ENCODE peak calls at places on chromosome 2, in seven cellular contexts. One of them, this sample, is unnamed.

GRCh38 chr2:160257015-160257741 is 57.1 kb upstream of the ITGB6 start:
- DNase-seq in GM20000: no peak
- DNase-seq in astrocyte of the cerebellum: no peak
- DNase-seq in iris pigment epithelial cell: no peak
- DNase-seq in T follicular helper cell: no peak
- DNase-seq in fibroblast of lung: no peak
- DNase-seq in GDM1: no peak
- DNase-seq in this sample: no peak

GRCh38 chr2:241730679-241731293 is 3.6 kb upstream of the D2HGDH start:
- DNase-seq in GM20000: no peak
- DNase-seq in astrocyte of the cerebellum: no peak
- DNase-seq in iris pigment epithelial cell: no peak
- DNase-seq in T follicular helper cell: no peak
- DNase-seq in fibroblast of lung: no peak
- DNase-seq in GDM1: peak
- DNase-seq in this sample: no peak

GRCh38 chr2:98985905-98986666 is 50.1 kb upstream of the CRACDL start:
- DNase-seq in GM20000: no peak
- DNase-seq in astrocyte of the cerebellum: no peak
- DNase-seq in iris pigment epithelial cell: no peak
- DNase-seq in T follicular helper cell: no peak
- DNase-seq in fibroblast of lung: no peak
- DNase-seq in GDM1: no peak
- DNase-seq in this sample: no peak

GRCh38 chr2:207126724-207127314 is 38.9 kb downstream of the KLF7 start:
- DNase-seq in GM20000: no peak
- DNase-seq in astrocyte of the cerebellum: no peak
- DNase-seq in iris pigment epithelial cell: peak
- DNase-seq in T follicular helper cell: no peak
- DNase-seq in fibroblast of lung: peak
- DNase-seq in GDM1: no peak
- DNase-seq in this sample: peak

GRCh38 chr2:220228310-220229006 is 601.0 kb downstream of the SLC4A3 start:
- DNase-seq in GM20000: no peak
- DNase-seq in astrocyte of the cerebellum: peak
- DNase-seq in iris pigment epithelial cell: peak
- DNase-seq in T follicular helper cell: no peak
- DNase-seq in fibroblast of lung: peak
- DNase-seq in GDM1: no peak
- DNase-seq in this sample: peak

GRCh38 chr2:221203846-221204245 is 368.3 kb downstream of the EPHA4 start:
- DNase-seq in GM20000: no peak
- DNase-seq in astrocyte of the cerebellum: no peak
- DNase-seq in iris pigment epithelial cell: no peak
- DNase-seq in T follicular helper cell: no peak
- DNase-seq in fibroblast of lung: no peak
- DNase-seq in GDM1: no peak
- DNase-seq in this sample: no peak

GRCh38 chr2:144703852-144704324 is 184.0 kb upstream of the ZEB2 start:
- DNase-seq in GM20000: no peak
- DNase-seq in astrocyte of the cerebellum: peak
- DNase-seq in iris pigment epithelial cell: peak
- DNase-seq in T follicular helper cell: no peak
- DNase-seq in fibroblast of lung: peak
- DNase-seq in GDM1: peak
- DNase-seq in this sample: peak

GRCh38 chr2:28413152-28413895 is 20.7 kb downstream of the FOSL2 start:
- DNase-seq in GM20000: no peak
- DNase-seq in astrocyte of the cerebellum: no peak
- DNase-seq in iris pigment epithelial cell: no peak
- DNase-seq in T follicular helper cell: no peak
- DNase-seq in fibroblast of lung: peak
- DNase-seq in GDM1: no peak
- DNase-seq in this sample: no peak

GRCh38 chr2:16653799-16654198 is 11.8 kb downstream of the CYRIA start:
- DNase-seq in GM20000: peak
- DNase-seq in astrocyte of the cerebellum: no peak
- DNase-seq in iris pigment epithelial cell: no peak
- DNase-seq in T follicular helper cell: no peak
- DNase-seq in fibroblast of lung: no peak
- DNase-seq in GDM1: peak
- DNase-seq in this sample: no peak

GRCh38 chr2:233556756-233557736 is 9.5 kb downstream of the USP40 start:
- DNase-seq in GM20000: no peak
- DNase-seq in astrocyte of the cerebellum: no peak
- DNase-seq in iris pigment epithelial cell: peak
- DNase-seq in T follicular helper cell: no peak
- DNase-seq in fibroblast of lung: peak
- DNase-seq in GDM1: peak
- DNase-seq in this sample: peak

GRCh38 chr2:212919238-212919637 is 232.2 kb downstream of the IKZF2 start:
- DNase-seq in GM20000: no peak
- DNase-seq in astrocyte of the cerebellum: no peak
- DNase-seq in iris pigment epithelial cell: no peak
- DNase-seq in T follicular helper cell: no peak
- DNase-seq in fibroblast of lung: no peak
- DNase-seq in GDM1: no peak
- DNase-seq in this sample: no peak

GRCh38 chr2:8627019-8627691 is 54.7 kb upstream of the ID2 start:
- DNase-seq in GM20000: no peak
- DNase-seq in astrocyte of the cerebellum: no peak
- DNase-seq in iris pigment epithelial cell: no peak
- DNase-seq in T follicular helper cell: no peak
- DNase-seq in fibroblast of lung: peak
- DNase-seq in GDM1: no peak
- DNase-seq in this sample: no peak

GRCh38 chr2:173511942-173512341 is 157.3 kb downstream of the CDCA7 start:
- DNase-seq in GM20000: no peak
- DNase-seq in astrocyte of the cerebellum: no peak
- DNase-seq in iris pigment epithelial cell: peak
- DNase-seq in T follicular helper cell: no peak
- DNase-seq in fibroblast of lung: peak
- DNase-seq in GDM1: no peak
- DNase-seq in this sample: no peak

GRCh38 chr2:127641846-127642510 is 4.0 kb upstream of the GPR17 start:
- DNase-seq in GM20000: no peak
- DNase-seq in astrocyte of the cerebellum: no peak
- DNase-seq in iris pigment epithelial cell: no peak
- DNase-seq in T follicular helper cell: peak
- DNase-seq in fibroblast of lung: no peak
- DNase-seq in GDM1: peak
- DNase-seq in this sample: no peak

GRCh38 chr2:32647180-32647651 is 19.4 kb downstream of the TTC27 start:
- DNase-seq in GM20000: no peak
- DNase-seq in astrocyte of the cerebellum: no peak
- DNase-seq in iris pigment epithelial cell: peak
- DNase-seq in T follicular helper cell: no peak
- DNase-seq in fibroblast of lung: peak
- DNase-seq in GDM1: no peak
- DNase-seq in this sample: peak

GRCh38 chr2:222255090-222255489 is 43.7 kb downstream of the PAX3 start:
- DNase-seq in GM20000: no peak
- DNase-seq in astrocyte of the cerebellum: no peak
- DNase-seq in iris pigment epithelial cell: no peak
- DNase-seq in T follicular helper cell: no peak
- DNase-seq in fibroblast of lung: no peak
- DNase-seq in GDM1: no peak
- DNase-seq in this sample: no peak

GRCh38 chr2:234911271-234911670 is 40.5 kb upstream of the SH3BP4 start:
- DNase-seq in GM20000: no peak
- DNase-seq in astrocyte of the cerebellum: peak
- DNase-seq in iris pigment epithelial cell: peak
- DNase-seq in T follicular helper cell: no peak
- DNase-seq in fibroblast of lung: peak
- DNase-seq in GDM1: no peak
- DNase-seq in this sample: peak

GRCh38 chr2:121748202-121748601 is 7.2 kb upstream of the TSN start:
- DNase-seq in GM20000: no peak
- DNase-seq in astrocyte of the cerebellum: peak
- DNase-seq in iris pigment epithelial cell: peak
- DNase-seq in T follicular helper cell: no peak
- DNase-seq in fibroblast of lung: peak
- DNase-seq in GDM1: no peak
- DNase-seq in this sample: peak

GRCh38 chr2:85057236-85057635 is 76.0 kb upstream of the TCF7L1 start:
- DNase-seq in GM20000: no peak
- DNase-seq in astrocyte of the cerebellum: no peak
- DNase-seq in iris pigment epithelial cell: no peak
- DNase-seq in T follicular helper cell: no peak
- DNase-seq in fibroblast of lung: no peak
- DNase-seq in GDM1: no peak
- DNase-seq in this sample: peak

GRCh38 chr2:200966770-200967169 is 3.3 kb upstream of the ORC2 start:
- DNase-seq in GM20000: peak
- DNase-seq in astrocyte of the cerebellum: peak
- DNase-seq in iris pigment epithelial cell: peak
- DNase-seq in T follicular helper cell: no peak
- DNase-seq in fibroblast of lung: peak
- DNase-seq in GDM1: no peak
- DNase-seq in this sample: peak

GRCh38 chr2:197263077-197263476 is 47.5 kb downstream of the ANKRD44 start:
- DNase-seq in GM20000: no peak
- DNase-seq in astrocyte of the cerebellum: no peak
- DNase-seq in iris pigment epithelial cell: no peak
- DNase-seq in T follicular helper cell: no peak
- DNase-seq in fibroblast of lung: no peak
- DNase-seq in GDM1: no peak
- DNase-seq in this sample: no peak

GRCh38 chr2:57444731-57445414 is 601.7 kb upstream of the VRK2 start:
- DNase-seq in GM20000: no peak
- DNase-seq in astrocyte of the cerebellum: no peak
- DNase-seq in iris pigment epithelial cell: no peak
- DNase-seq in T follicular helper cell: no peak
- DNase-seq in fibroblast of lung: no peak
- DNase-seq in GDM1: no peak
- DNase-seq in this sample: peak

GRCh38 chr2:85324639-85325465 is 2.9 kb downstream of the TGOLN2 start:
- DNase-seq in GM20000: no peak
- DNase-seq in astrocyte of the cerebellum: no peak
- DNase-seq in iris pigment epithelial cell: peak
- DNase-seq in T follicular helper cell: no peak
- DNase-seq in fibroblast of lung: peak
- DNase-seq in GDM1: no peak
- DNase-seq in this sample: peak

GRCh38 chr2:65554765-65555561 is 122.6 kb upstream of the SPRED2 start:
- DNase-seq in GM20000: peak
- DNase-seq in astrocyte of the cerebellum: no peak
- DNase-seq in iris pigment epithelial cell: no peak
- DNase-seq in T follicular helper cell: no peak
- DNase-seq in fibroblast of lung: no peak
- DNase-seq in GDM1: no peak
- DNase-seq in this sample: peak

GRCh38 chr2:29113891-29114321 is 1.3 kb upstream of the CLIP4 start:
- DNase-seq in GM20000: peak
- DNase-seq in astrocyte of the cerebellum: no peak
- DNase-seq in iris pigment epithelial cell: peak
- DNase-seq in T follicular helper cell: no peak
- DNase-seq in fibroblast of lung: peak
- DNase-seq in GDM1: no peak
- DNase-seq in this sample: peak

GRCh38 chr2:219350938-219351280 is 18.4 kb upstream of the RESP18 start:
- DNase-seq in GM20000: no peak
- DNase-seq in astrocyte of the cerebellum: no peak
- DNase-seq in iris pigment epithelial cell: no peak
- DNase-seq in T follicular helper cell: no peak
- DNase-seq in fibroblast of lung: no peak
- DNase-seq in GDM1: no peak
- DNase-seq in this sample: no peak

GRCh38 chr2:18721038-18721922 is 131.9 kb upstream of the NT5C1B start:
- DNase-seq in GM20000: no peak
- DNase-seq in astrocyte of the cerebellum: no peak
- DNase-seq in iris pigment epithelial cell: peak
- DNase-seq in T follicular helper cell: no peak
- DNase-seq in fibroblast of lung: peak
- DNase-seq in GDM1: no peak
- DNase-seq in this sample: no peak

GRCh38 chr2:33619028-33619427 is 19.9 kb upstream of the FAM98A start:
- DNase-seq in GM20000: no peak
- DNase-seq in astrocyte of the cerebellum: no peak
- DNase-seq in iris pigment epithelial cell: no peak
- DNase-seq in T follicular helper cell: no peak
- DNase-seq in fibroblast of lung: no peak
- DNase-seq in GDM1: no peak
- DNase-seq in this sample: no peak

GRCh38 chr2:219511547-219512325 is 2.5 kb upstream of the ASIC4 start:
- DNase-seq in GM20000: no peak
- DNase-seq in astrocyte of the cerebellum: no peak
- DNase-seq in iris pigment epithelial cell: no peak
- DNase-seq in T follicular helper cell: no peak
- DNase-seq in fibroblast of lung: no peak
- DNase-seq in GDM1: no peak
- DNase-seq in this sample: no peak

GRCh38 chr2:151882786-151883445 is 54.7 kb upstream of the ARL5A start:
- DNase-seq in GM20000: no peak
- DNase-seq in astrocyte of the cerebellum: no peak
- DNase-seq in iris pigment epithelial cell: no peak
- DNase-seq in T follicular helper cell: no peak
- DNase-seq in fibroblast of lung: no peak
- DNase-seq in GDM1: no peak
- DNase-seq in this sample: no peak

GRCh38 chr2:46813680-46814079 is 101.9 kb downstream of the MCFD2 start:
- DNase-seq in GM20000: no peak
- DNase-seq in astrocyte of the cerebellum: no peak
- DNase-seq in iris pigment epithelial cell: no peak
- DNase-seq in T follicular helper cell: no peak
- DNase-seq in fibroblast of lung: no peak
- DNase-seq in GDM1: no peak
- DNase-seq in this sample: no peak

GRCh38 chr2:223779877-223780276 is 57.5 kb downstream of the AP1S3 start:
- DNase-seq in GM20000: peak
- DNase-seq in astrocyte of the cerebellum: no peak
- DNase-seq in iris pigment epithelial cell: peak
- DNase-seq in T follicular helper cell: peak
- DNase-seq in fibroblast of lung: peak
- DNase-seq in GDM1: peak
- DNase-seq in this sample: peak

GRCh38 chr2:20994130-20994529 is 49.7 kb downstream of the APOB start:
- DNase-seq in GM20000: peak
- DNase-seq in astrocyte of the cerebellum: no peak
- DNase-seq in iris pigment epithelial cell: no peak
- DNase-seq in T follicular helper cell: no peak
- DNase-seq in fibroblast of lung: no peak
- DNase-seq in GDM1: no peak
- DNase-seq in this sample: no peak

GRCh38 chr2:16482485-16482884 is 183.1 kb downstream of the CYRIA start:
- DNase-seq in GM20000: no peak
- DNase-seq in astrocyte of the cerebellum: no peak
- DNase-seq in iris pigment epithelial cell: no peak
- DNase-seq in T follicular helper cell: no peak
- DNase-seq in fibroblast of lung: no peak
- DNase-seq in GDM1: peak
- DNase-seq in this sample: no peak

GRCh38 chr2:16623046-16623445 is 42.6 kb downstream of the CYRIA start:
- DNase-seq in GM20000: no peak
- DNase-seq in astrocyte of the cerebellum: peak
- DNase-seq in iris pigment epithelial cell: peak
- DNase-seq in T follicular helper cell: no peak
- DNase-seq in fibroblast of lung: peak
- DNase-seq in GDM1: no peak
- DNase-seq in this sample: peak

GRCh38 chr2:190179754-190180312 is 117.3 kb upstream of the MSTN start:
- DNase-seq in GM20000: peak
- DNase-seq in astrocyte of the cerebellum: no peak
- DNase-seq in iris pigment epithelial cell: no peak
- DNase-seq in T follicular helper cell: no peak
- DNase-seq in fibroblast of lung: peak
- DNase-seq in GDM1: no peak
- DNase-seq in this sample: no peak

GRCh38 chr2:236250286-236250685 is 13.9 kb downstream of the ASB18 start:
- DNase-seq in GM20000: no peak
- DNase-seq in astrocyte of the cerebellum: no peak
- DNase-seq in iris pigment epithelial cell: no peak
- DNase-seq in T follicular helper cell: no peak
- DNase-seq in fibroblast of lung: no peak
- DNase-seq in GDM1: no peak
- DNase-seq in this sample: no peak

GRCh38 chr2:188512456-188512855 is 220.8 kb downstream of the GULP1 start:
- DNase-seq in GM20000: peak
- DNase-seq in astrocyte of the cerebellum: peak
- DNase-seq in iris pigment epithelial cell: peak
- DNase-seq in T follicular helper cell: no peak
- DNase-seq in fibroblast of lung: peak
- DNase-seq in GDM1: no peak
- DNase-seq in this sample: peak